ENCODE peak calls at places on chromosomes 12 and 14, in seven cellular contexts. Q is lower leg skin, W is glutamatergic neuron, N is adrenal gland, H is natural killer cell, G is PC-3, S is mesothelial cell of epicardium. P is an unnamed sample.

GRCh38 chr12:41151789-41152188 is 36.3 kb upstream of the PDZRN4 start:
- DNase-seq in G (peak), S (no peak), N (no peak), W (no peak), H (no peak), Q (no peak), P (no peak)

GRCh38 chr14:21768116-21768874 is 94.7 kb upstream of the OR4E1 start:
- DNase-seq in G (peak), N (no peak), H (no peak), Q (no peak), S (no peak), W (no peak), P (no peak)

GRCh38 chr12:124152733-124153132 is 142.2 kb upstream of the RFLNA start:
- DNase-seq in S (no peak), Q (no peak), N (no peak), W (peak), G (no peak), H (no peak), P (no peak)

GRCh38 chr14:50342211-50343080 is 30.3 kb downstream of the DMAC2L start:
- DNase-seq in H (no peak), W (peak), G (peak), N (peak), Q (peak), S (no peak), P (no peak)

GRCh38 chr12:104340917-104341611 is 37.5 kb downstream of the EID3 start:
- DNase-seq in N (no peak), Q (no peak), W (peak), H (no peak), S (no peak), G (no peak), P (no peak)

GRCh38 chr14:38616959-38617358 is 361.1 kb upstream of the CLEC14A start:
- DNase-seq in G (peak), W (no peak), S (no peak), Q (no peak), H (no peak), N (no peak), P (no peak)

GRCh38 chr14:30223385-30223785 is 295.7 kb upstream of the PRKD1 start:
- DNase-seq in S (no peak), W (no peak), G (peak), Q (peak), N (peak), H (no peak), P (no peak)

GRCh38 chr14:99481745-99482099 is 513 bp downstream of the CCNK start:
- DNase-seq in Q (no peak), N (no peak), G (peak), H (no peak), W (no peak), S (no peak), P (no peak)

GRCh38 chr12:2677142-2677880 is 117.5 kb upstream of the FKBP4 start:
- DNase-seq in G (no peak), Q (peak), W (no peak), H (no peak), S (peak), N (no peak), P (no peak)

GRCh38 chr12:22268406-22268805 is 66.1 kb downstream of the ST8SIA1 start:
- DNase-seq in N (no peak), Q (no peak), H (no peak), G (no peak), W (no peak), S (no peak), P (no peak)

GRCh38 chr14:98754343-98755025 is 517.5 kb downstream of the BCL11B start:
- DNase-seq in G (no peak), S (no peak), N (no peak), H (no peak), W (no peak), Q (peak), P (no peak)

GRCh38 chr12:31558521-31558920 is 32.4 kb downstream of the DENND5B start:
- DNase-seq in H (no peak), Q (no peak), S (no peak), W (no peak), N (no peak), G (peak), P (no peak)

GRCh38 chr12:5944053-5944452 is 1.0 kb downstream of the ANO2 start:
- DNase-seq in H (no peak), N (no peak), S (no peak), G (no peak), Q (no peak), W (no peak), P (no peak)

GRCh38 chr12:131507881-131508280 is 203.0 kb upstream of the SFSWAP start:
- DNase-seq in W (no peak), S (no peak), H (no peak), N (no peak), Q (peak), G (no peak), P (no peak)

DNA sequence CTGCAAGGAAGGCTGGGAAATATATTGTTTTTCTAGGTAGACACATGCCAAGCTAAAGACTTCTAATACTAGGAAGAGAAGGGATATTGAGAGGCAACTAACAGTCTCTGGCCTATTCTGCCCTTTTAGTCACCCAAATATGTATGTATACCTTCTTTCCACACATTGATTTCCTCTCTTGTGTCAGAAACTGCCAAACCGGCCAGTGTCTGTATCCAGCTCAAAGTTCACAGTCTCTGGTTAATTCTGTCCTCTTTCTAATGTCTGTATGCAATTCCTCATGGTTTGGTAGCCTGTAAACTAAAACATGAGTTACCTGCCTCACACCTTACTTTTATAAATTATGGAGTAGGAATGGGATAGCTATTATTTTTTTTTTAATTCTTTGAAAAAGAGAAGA is 25.2 kb upstream of the CPSF6 start:
- DNase-seq in Q (no peak), G (no peak), N (no peak), H (no peak), S (no peak), W (no peak), P (no peak)
- TF ChIP-seq CTCF in Q (no peak), G (no peak), N (no peak), H (no peak), S (no peak), W (no peak), P (no peak)

GRCh38 chr14:55438066-55438683 is 2.2 kb downstream of the TBPL2 start:
- DNase-seq in G (peak), Q (no peak), N (no peak), H (no peak), W (no peak), S (no peak), P (no peak)
- TF ChIP-seq CTCF in G (peak), Q (no peak), N (peak), H (no peak), W (peak), S (peak), P (peak)

DNA sequence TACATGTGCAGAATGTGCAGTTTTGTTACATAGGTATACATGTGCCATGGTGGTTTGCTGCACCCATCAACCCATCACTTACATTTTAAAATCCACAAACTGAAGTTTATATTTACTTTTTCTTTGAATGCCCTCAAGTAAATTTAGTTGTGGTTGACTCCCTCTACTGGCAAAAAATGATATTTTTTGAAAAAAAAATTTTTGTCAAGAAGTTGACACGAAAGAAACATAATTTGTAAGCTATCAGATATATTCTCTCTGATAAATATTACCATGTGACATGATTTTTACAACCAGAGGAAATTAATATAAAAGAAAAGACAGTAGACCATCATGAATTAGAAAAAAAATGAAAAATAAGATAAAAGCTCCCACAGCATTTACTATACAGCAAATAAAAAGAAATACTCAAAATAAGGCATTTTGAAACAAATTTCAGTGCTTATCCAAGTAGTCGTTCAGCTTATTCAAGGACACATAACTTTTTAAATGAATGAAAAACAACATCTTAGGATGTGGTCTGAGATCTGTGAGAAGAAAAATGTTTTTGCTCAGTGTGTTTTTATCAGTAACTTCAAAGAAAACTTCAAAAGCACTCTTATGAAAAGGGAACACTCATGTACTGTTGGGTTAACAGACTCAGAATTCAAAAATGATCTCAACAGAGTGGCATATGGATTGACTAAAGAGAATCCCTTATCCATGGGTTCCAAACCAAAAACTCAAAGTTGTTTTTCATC is 30.0 kb upstream of the GRIP1 start:
- DNase-seq in Q (no peak), S (no peak), G (peak), H (no peak), W (no peak), N (no peak), P (no peak)
- TF ChIP-seq CTCF in Q (no peak), S (peak), G (peak), H (peak), W (peak), N (peak), P (peak)

DNA sequence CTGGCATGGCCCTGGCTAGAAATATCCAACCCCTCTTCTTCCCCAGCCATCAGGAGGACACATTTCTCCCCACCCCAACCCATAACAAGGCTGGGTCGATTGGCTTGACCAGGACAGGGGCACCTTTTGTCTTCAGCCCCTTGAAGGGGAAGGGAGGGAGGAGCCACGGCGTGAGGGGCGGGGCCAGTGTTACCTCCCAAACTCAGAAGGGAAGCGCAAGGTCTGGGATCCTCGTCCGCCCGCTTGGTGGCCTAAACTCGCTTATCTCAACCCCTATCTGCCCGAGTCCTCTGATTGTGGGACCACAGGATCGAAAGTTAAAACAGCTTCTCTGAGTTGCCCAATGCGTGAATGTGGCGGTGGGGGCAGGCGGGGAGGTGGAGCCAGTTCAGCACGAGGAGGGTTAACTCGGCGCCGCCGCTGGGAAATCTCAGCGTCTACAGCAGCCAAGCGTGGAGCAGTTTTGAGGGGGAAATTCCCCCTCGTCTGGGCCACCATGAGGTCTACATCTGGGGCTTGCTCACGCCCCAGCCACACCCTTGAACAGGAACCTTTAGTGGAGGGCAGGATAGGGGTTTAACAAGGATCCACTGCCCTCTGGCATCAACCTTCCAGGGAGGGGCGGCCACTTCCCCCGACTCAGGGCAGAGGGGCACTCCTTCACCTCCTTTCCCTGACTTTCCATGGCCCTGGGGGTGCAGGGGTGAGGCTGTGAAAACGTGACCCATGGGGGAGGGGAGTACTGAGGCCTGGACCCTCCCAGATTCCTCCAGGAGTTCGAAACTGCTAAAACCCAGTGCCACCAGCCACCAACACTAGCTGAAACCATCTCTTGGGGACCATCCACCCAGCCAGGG is 745 bp downstream of the STAT6 start:
- DNase-seq in W (peak), N (peak), H (peak), S (peak), Q (peak), G (peak), P (no peak)
- TF ChIP-seq CTCF in W (no peak), N (no peak), H (no peak), S (no peak), Q (no peak), G (no peak), P (peak)

GRCh38 chr14:95876769-95877490 is at the start of gene TUNAR:
- DNase-seq in W (peak), N (no peak), S (no peak), G (no peak), Q (no peak), H (no peak), P (no peak)

GRCh38 chr14:95877633-95878032 is 1.0 kb downstream of the TUNAR start:
- DNase-seq in G (no peak), H (no peak), W (no peak), S (no peak), N (no peak), Q (no peak), P (no peak)

GRCh38 chr14:95871531-95871930 is 5.1 kb upstream of the TUNAR start:
- DNase-seq in N (no peak), H (no peak), S (no peak), W (no peak), G (no peak), Q (peak), P (peak)

GRCh38 chr14:95872777-95873176 is 3.9 kb upstream of the TUNAR start:
- DNase-seq in W (no peak), S (no peak), H (no peak), Q (no peak), G (no peak), N (no peak), P (no peak)

DNA sequence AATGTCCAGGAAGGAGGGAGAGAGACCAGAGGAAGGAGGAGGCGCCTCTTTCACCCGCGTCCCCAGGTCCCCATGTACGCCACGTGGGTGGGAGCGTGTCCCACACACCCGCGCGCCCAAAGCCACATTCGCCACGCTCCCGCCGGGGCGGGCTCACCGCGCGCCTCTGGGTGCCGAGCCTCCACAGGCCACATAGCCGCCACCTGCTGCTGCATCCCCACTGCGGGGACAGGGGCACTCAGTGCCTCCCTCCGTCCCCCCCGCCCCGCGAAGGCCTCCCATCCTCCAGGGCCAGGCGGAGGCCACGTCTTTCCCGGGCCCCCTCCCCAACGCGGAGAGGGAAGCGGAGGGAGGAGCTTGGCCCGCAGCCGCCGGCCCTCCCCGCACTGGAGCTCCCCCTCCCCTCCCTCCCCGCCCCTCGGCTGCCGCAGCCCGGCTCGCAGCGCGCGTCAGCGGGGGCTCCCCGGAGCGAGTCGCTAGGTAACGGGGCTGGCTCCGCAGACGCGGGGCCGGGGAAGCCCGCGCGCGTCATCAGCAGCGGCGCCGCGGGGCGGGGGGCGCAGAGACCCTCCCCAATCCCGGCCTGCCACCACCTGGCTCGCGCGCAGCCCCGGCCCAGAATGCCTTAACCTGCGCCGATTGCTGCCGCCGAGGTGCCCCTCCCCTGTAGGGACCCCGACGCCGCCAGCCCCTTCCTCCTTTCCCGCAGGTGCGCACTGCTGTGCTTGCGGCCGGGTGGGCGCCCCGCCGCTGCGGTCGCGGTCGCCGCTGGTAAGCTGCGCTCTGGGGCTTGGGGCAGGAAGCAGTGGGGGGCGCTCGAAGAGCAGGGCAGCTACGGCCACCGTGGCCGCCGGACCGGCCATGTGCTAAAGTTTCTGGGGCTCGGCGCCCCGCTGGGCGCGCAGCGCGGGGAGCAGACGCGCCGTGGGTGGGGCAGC is 532 bp upstream of the TUNAR start:
- DNase-seq in N (no peak), W (peak), Q (peak), S (no peak), G (no peak), H (no peak), P (no peak)
- TF ChIP-seq CTCF in N (no peak), W (no peak), Q (no peak), S (no peak), G (no peak), H (no peak), P (no peak)

GRCh38 chr12:126369487-126370463 is 1304.5 kb downstream of the AACS start:
- DNase-seq in S (no peak), N (no peak), H (no peak), G (peak), W (no peak), Q (no peak), P (no peak)
- TF ChIP-seq CTCF in S (no peak), N (no peak), H (no peak), G (peak), W (peak), Q (no peak), P (peak)

GRCh38 chr14:36068777-36069534 is 107.6 kb downstream of the PTCSC3 start:
- DNase-seq in H (no peak), G (peak), W (no peak), Q (no peak), N (no peak), S (no peak), P (no peak)

GRCh38 chr14:36066636-36067035 is 109.9 kb downstream of the PTCSC3 start:
- DNase-seq in Q (no peak), W (no peak), N (no peak), G (peak), H (no peak), S (no peak), P (no peak)

GRCh38 chr14:36070056-36071043 is 106.2 kb downstream of the PTCSC3 start:
- DNase-seq in N (peak), H (no peak), Q (no peak), W (peak), S (peak), G (peak), P (peak)

GRCh38 chr14:36067428-36068187 is 108.9 kb downstream of the PTCSC3 start:
- DNase-seq in N (no peak), H (no peak), G (peak), W (no peak), Q (no peak), S (no peak), P (no peak)

DNA sequence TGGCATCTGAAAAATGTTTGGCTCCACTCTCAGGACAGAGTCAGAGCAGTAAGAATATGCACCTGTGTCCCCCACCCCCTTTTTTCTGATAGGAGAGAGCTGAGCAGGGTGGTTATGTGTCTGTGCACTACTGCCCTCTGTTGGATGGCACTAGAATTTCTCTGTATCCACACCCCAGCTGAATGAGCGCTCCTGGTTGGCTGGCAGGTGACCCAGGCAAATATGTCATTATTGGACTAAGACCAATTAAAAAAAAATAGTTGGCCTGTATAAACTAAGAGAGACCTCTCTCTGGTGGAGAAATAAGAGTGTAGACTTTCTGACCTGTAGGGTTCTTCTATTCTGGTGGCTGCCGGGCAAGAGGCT is 107.0 kb downstream of the PTCSC3 start:
- DNase-seq in G (peak), H (no peak), N (no peak), Q (no peak), S (no peak), W (peak), P (no peak)
- TF ChIP-seq CTCF in G (peak), H (no peak), N (peak), Q (no peak), S (peak), W (peak), P (peak)

GRCh38 chr12:113867258-113867657 is 98.9 kb downstream of the RBM19 start:
- DNase-seq in Q (no peak), G (peak), N (no peak), H (no peak), S (no peak), W (peak), P (no peak)
- TF ChIP-seq CTCF in Q (no peak), G (peak), N (no peak), H (no peak), S (peak), W (peak), P (peak)

DNA sequence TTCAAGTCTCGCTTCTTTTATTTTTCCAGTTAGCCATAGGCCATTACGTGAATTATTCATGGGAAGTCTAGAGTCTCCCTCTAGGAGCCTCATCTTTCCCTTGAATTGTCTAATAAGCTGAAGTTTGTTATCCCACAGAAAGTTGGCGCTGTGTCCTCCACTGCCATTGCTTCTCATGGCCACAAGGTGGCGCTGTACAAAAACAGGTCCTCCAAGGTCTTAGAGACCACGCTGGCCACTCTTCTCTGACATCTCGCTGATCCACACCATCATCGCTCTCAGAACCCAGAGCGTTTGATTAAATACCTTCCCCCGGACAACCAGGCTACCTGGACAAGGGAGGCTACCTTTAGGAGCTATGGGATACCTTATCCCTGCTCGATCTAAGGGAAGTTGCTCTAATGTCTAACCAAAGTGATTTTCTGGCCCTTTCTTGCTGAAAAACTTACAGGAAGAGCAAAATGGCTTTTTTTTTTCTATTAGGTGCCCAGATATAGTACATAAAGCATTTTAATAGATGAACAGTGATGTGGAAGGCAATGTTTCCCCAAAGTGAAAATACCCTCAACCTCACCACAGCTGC is 110.0 kb downstream of the CCDC60 start:
- DNase-seq in Q (no peak), G (peak), H (peak), W (peak), S (peak), N (peak), P (no peak)
- TF ChIP-seq CTCF in Q (no peak), G (peak), H (peak), W (peak), S (peak), N (peak), P (peak)